ENCODE peak calls at places on chromosomes 3 and 15, in five cellular contexts. O is KBM-7, X is GM13976, C is glutamatergic neuron, L is GM12865. V is an unnamed sample.

GRCh38 chr15:101664303-101664913 is 12.2 kb upstream of the TM2D3 start:
- DNase-seq in O (no peak), X (no peak), C (no peak), L (no peak), V (no peak)

GRCh38 chr15:67134577-67135492 is 69.4 kb downstream of the SMAD3 start:
- DNase-seq in O (no peak), X (no peak), C (no peak), L (no peak), V (peak)

GRCh38 chr3:125386811-125387210 is 11.7 kb upstream of the ZNF148 start:
- DNase-seq in O (no peak), X (no peak), C (no peak), L (no peak), V (peak)

GRCh38 chr3:64612916-64613526 is 74.8 kb downstream of the ADAMTS9 start:
- DNase-seq in O (no peak), X (no peak), C (peak), L (no peak), V (no peak)

GRCh38 chr15:40438712-40439111 is 2.0 kb upstream of the BAHD1 start:
- DNase-seq in O (no peak), X (no peak), C (no peak), L (no peak), V (no peak)

GRCh38 chr3:51637941-51638471 is 33.0 kb upstream of the TEX264 start:
- DNase-seq in O (peak), X (peak), C (peak), L (peak), V (peak)

GRCh38 chr3:45464336-45464809 is 76.0 kb downstream of the LARS2 start:
- DNase-seq in O (peak), X (no peak), C (no peak), L (peak), V (peak)

GRCh38 chr15:100060276-100060926 is 281.4 kb downstream of the ADAMTS17 start:
- DNase-seq in O (no peak), X (no peak), C (no peak), L (no peak), V (no peak)

GRCh38 chr3:38157562-38157961 is 7.8 kb upstream of the OXSR1 start:
- DNase-seq in O (no peak), X (no peak), C (no peak), L (no peak), V (no peak)

GRCh38 chr3:144502398-144502797 is 530.8 kb downstream of the DIPK2A start:
- DNase-seq in O (no peak), X (no peak), C (no peak), L (no peak), V (no peak)

GRCh38 chr3:152252750-152253149 is 16.0 kb upstream of the MBNL1 start:
- DNase-seq in O (no peak), X (no peak), C (no peak), L (no peak), V (peak)

GRCh38 chr3:111534701-111535100 is 7.3 kb upstream of the CD96 start:
- DNase-seq in O (no peak), X (no peak), C (no peak), L (no peak), V (no peak)

GRCh38 chr3:162041622-162042021 is 545.0 kb downstream of the OTOL1 start:
- DNase-seq in O (no peak), X (no peak), C (no peak), L (no peak), V (no peak)

V was measured in MV-4-11.